ENCODE peak calls at places on chromosomes 5 and 9, in nine cellular contexts. V is OCI-LY7, G is vagina, J is fibroblast of the aortic adventitia, H is heart right ventricle, K is heart left ventricle, Q is transverse colon, F is neural crest cell, O is ascending aorta. M is an unnamed sample.

GRCh38 chr5:133603711-133604110 is 8.6 kb downstream of the FSTL4 start:
- DNase-seq in Q (no peak), F (no peak), K (no peak), G (no peak), J (no peak), O (no peak), V (no peak), H (no peak), M (no peak)

GRCh38 chr9:1510712-1511111 is 460.6 kb downstream of the DMRT2 start:
- DNase-seq in V (no peak), H (no peak), G (no peak), O (no peak), J (no peak), Q (no peak), K (no peak), F (no peak), M (no peak)

GRCh38 chr9:72129271-72130156 is 19.7 kb upstream of the GDA start:
- DNase-seq in F (no peak), Q (peak; percentile 49), H (no peak), G (no peak), V (no peak), K (no peak), O (no peak), J (peak; percentile 7), M (peak; percentile 64)

GRCh38 chr5:66307647-66308257 is 163.7 kb downstream of the SREK1 start:
- DNase-seq in H (peak; percentile 24), J (peak; percentile 87), O (no peak), Q (no peak), F (no peak), G (no peak), V (peak; percentile 79), K (no peak), M (peak; percentile 32)

GRCh38 chr9:25449503-25449902 is 228.7 kb downstream of the TUSC1 start:
- DNase-seq in H (no peak), J (no peak), G (no peak), F (no peak), Q (no peak), V (no peak), O (no peak), K (no peak), M (no peak)

GRCh38 chr9:25964239-25964638 is 286.0 kb upstream of the TUSC1 start:
- DNase-seq in F (peak; percentile 14), H (no peak), O (no peak), V (peak; percentile 62), G (no peak), K (no peak), Q (no peak), J (peak; percentile 70), M (no peak)

GRCh38 chr5:135079282-135079681 is 45.3 kb upstream of the PITX1 start:
- DNase-seq in Q (no peak), F (no peak), J (no peak), G (no peak), O (peak; percentile 49), K (no peak), V (no peak), H (no peak), M (no peak)

GRCh38 chr5:80620206-80620605 is 34.2 kb upstream of the MSH3 start:
- DNase-seq in G (no peak), J (no peak), Q (no peak), K (no peak), H (no peak), V (no peak), O (no peak), F (no peak), M (no peak)

GRCh38 chr5:27612161-27612560 is 573.8 kb upstream of the CDH9 start:
- DNase-seq in H (no peak), F (no peak), G (no peak), K (no peak), Q (no peak), O (no peak), J (peak; percentile 67), V (no peak), M (no peak)

GRCh38 chr5:180491496-180491895 is 2.7 kb upstream of the CNOT6 start:
- DNase-seq in H (no peak), G (no peak), F (no peak), K (no peak), V (no peak), Q (no peak), J (no peak), O (peak; percentile 42), M (no peak)
- TF ChIP-seq CTCF in H (no peak), G (no peak), F (no peak), K (no peak), V (no peak), Q (no peak), J (no peak), O (no peak), M (no peak)

GRCh38 chr5:156934450-156935211 is 28.4 kb downstream of the TIMD4 start:
- DNase-seq in H (peak; percentile 4), J (no peak), O (no peak), K (no peak), Q (peak; percentile 37), G (no peak), V (peak; percentile 87), F (peak; percentile 26), M (peak; percentile 29)
- TF ChIP-seq CTCF in H (peak; percentile 51), J (peak; percentile 8), O (no peak), K (peak; percentile 46), Q (peak; percentile 22), G (no peak), V (peak; percentile 100), F (peak; percentile 68), M (peak; percentile 20)

GRCh38 chr5:97141031-97141430 is 1.4 kb downstream of the LIX1 start:
- DNase-seq in H (no peak), G (no peak), J (no peak), O (no peak), F (no peak), K (no peak), Q (no peak), V (no peak), M (no peak)

GRCh38 chr5:97141539-97141938 is 872 bp downstream of the LIX1 start:
- DNase-seq in Q (no peak), O (no peak), F (no peak), H (no peak), K (no peak), J (no peak), V (no peak), G (no peak), M (no peak)

GRCh38 chr5:97143715-97144114 is 1.3 kb upstream of the LIX1 start:
- DNase-seq in F (no peak), K (no peak), J (no peak), G (no peak), Q (no peak), H (no peak), V (no peak), O (no peak), M (no peak)

GRCh38 chr5:97142521-97143254 is at the start of gene LIX1:
- DNase-seq in K (no peak), H (peak; percentile 23), G (no peak), F (peak; percentile 41), J (peak; percentile 39), Q (peak; percentile 26), V (peak; percentile 75), O (no peak), M (peak; percentile 53)
- TF ChIP-seq CTCF in K (peak; percentile 65), H (peak; percentile 73), G (peak; percentile 22), F (peak; percentile 72), J (peak; percentile 62), Q (peak; percentile 50), V (peak; percentile 87), O (peak; percentile 7), M (no peak)

GRCh38 chr5:126099077-126099476 is 324.1 kb upstream of the GRAMD2B start:
- DNase-seq in F (no peak), J (no peak), H (no peak), O (no peak), G (no peak), V (no peak), K (no peak), Q (no peak), M (no peak)

GRCh38 chr5:126103050-126103449 is 320.2 kb upstream of the GRAMD2B start:
- DNase-seq in G (no peak), H (no peak), O (no peak), J (no peak), Q (no peak), F (no peak), K (no peak), V (no peak), M (no peak)

GRCh38 chr5:126098330-126099017 is 324.7 kb upstream of the GRAMD2B start:
- DNase-seq in V (no peak), G (no peak), J (peak; percentile 81), Q (no peak), O (no peak), F (no peak), H (no peak), K (no peak), M (no peak)

GRCh38 chr5:126101901-126102300 is 321.3 kb upstream of the GRAMD2B start:
- DNase-seq in Q (no peak), G (no peak), J (no peak), O (no peak), K (no peak), V (no peak), F (no peak), H (no peak), M (no peak)

DNA sequence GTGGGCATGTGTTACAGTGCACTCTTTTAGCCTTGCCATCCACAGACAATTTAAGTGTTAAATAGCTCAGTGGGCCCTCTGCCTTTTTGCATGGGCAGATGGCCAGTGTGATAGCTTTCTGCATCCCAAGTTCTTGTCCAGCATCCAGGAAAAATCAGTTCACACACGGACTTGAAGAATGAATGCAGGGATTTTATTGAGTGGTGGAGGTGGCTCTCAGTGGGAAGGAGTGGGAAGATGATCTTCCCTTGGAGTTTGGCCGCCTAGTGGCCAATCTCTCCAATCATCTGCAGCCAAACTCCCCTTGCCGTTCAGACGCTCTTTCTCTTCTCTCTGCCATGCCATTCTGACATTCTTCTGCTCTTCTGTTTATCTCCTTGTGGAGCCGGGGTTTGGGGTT is 322.4 kb upstream of the GRAMD2B start:
- DNase-seq in K (no peak), V (no peak), Q (no peak), H (no peak), O (no peak), G (no peak), F (no peak), J (peak; percentile 19), M (no peak)
- TF ChIP-seq CTCF in K (no peak), V (peak; percentile 44), Q (no peak), H (peak; percentile 18), O (no peak), G (no peak), F (peak; percentile 50), J (peak; percentile 25), M (no peak)

GRCh38 chr9:88535226-88535931 is 401 bp downstream of the NXNL2 start:
- DNase-seq in K (no peak), H (no peak), V (no peak), G (no peak), F (no peak), J (no peak), Q (peak; percentile 29), O (no peak), M (no peak)
- TF ChIP-seq CTCF in K (no peak), H (no peak), V (no peak), G (no peak), F (no peak), J (peak; percentile 1), Q (no peak), O (no peak), M (no peak)

GRCh38 chr9:70392189-70392588 is 22.3 kb downstream of the KLF9 start:
- DNase-seq in G (no peak), Q (no peak), O (no peak), V (peak; percentile 21), F (no peak), K (no peak), J (no peak), H (no peak), M (no peak)
- TF ChIP-seq CTCF in G (no peak), Q (peak; percentile 21), O (peak; percentile 15), V (peak; percentile 70), F (peak; percentile 35), K (peak; percentile 22), J (peak; percentile 13), H (peak; percentile 37), M (no peak)